ENCODE peak calls at places on chromosomes 7 and 10, in ten cellular contexts. Z, C, E, U, L, P, B, W, M and O are unnamed samples.

GRCh38 chr10:31036209-31036608 is 4.5 kb upstream of the ZNF438 start:
- DNase-seq in U (no peak), M (no peak), L (peak; percentile 55), C (no peak), E (no peak), W (no peak), Z (peak; percentile 52), P (no peak), B (no peak), O (no peak)

GRCh38 chr7:143205560-143206293 is 16.1 kb upstream of the TAS2R40 start:
- DNase-seq in U (no peak), L (no peak), Z (no peak), E (peak; percentile 24), P (no peak), M (no peak), B (no peak), W (peak; percentile 60), C (no peak), O (no peak)

GRCh38 chr10:15346440-15347141 is 24.5 kb downstream of the FAM171A1 start:
- DNase-seq in E (no peak), M (no peak), U (no peak), L (peak; percentile 55), P (no peak), C (no peak), B (no peak), Z (no peak), W (no peak), O (no peak)

GRCh38 chr7:117715784-117716445 is 157.3 kb downstream of the CTTNBP2 start:
- DNase-seq in C (peak; percentile 9), B (peak; percentile 16), P (no peak), M (no peak), U (no peak), W (peak; percentile 42), E (peak; percentile 35), L (peak; percentile 75), Z (peak; percentile 64), O (no peak)

GRCh38 chr7:38306914-38307313 is 33.5 kb upstream of the TARP start:
- DNase-seq in B (no peak), U (no peak), W (no peak), C (no peak), L (no peak), P (no peak), M (no peak), Z (no peak), E (no peak), O (no peak)

GRCh38 chr10:73537288-73537687 is 41.5 kb upstream of the PPP3CB start:
- DNase-seq in P (no peak), B (no peak), C (no peak), W (no peak), E (no peak), U (no peak), M (no peak), L (no peak), Z (no peak), O (no peak)

GRCh38 chr10:58970160-58970915 is 206.1 kb upstream of the PHYHIPL start:
- DNase-seq in P (no peak), L (no peak), W (no peak), Z (no peak), B (no peak), E (no peak), C (no peak), M (no peak), U (no peak), O (no peak)

GRCh38 chr7:128740996-128741395 is 1.8 kb downstream of the CALU start:
- DNase-seq in C (no peak), W (no peak), P (no peak), M (no peak), E (no peak), L (no peak), B (no peak), Z (peak; percentile 96), U (no peak), O (no peak)

GRCh38 chr7:5296015-5296621 is 13.4 kb downstream of the SLC29A4 start:
- DNase-seq in E (no peak), P (no peak), B (no peak), W (no peak), L (no peak), Z (no peak), C (no peak), U (no peak), M (no peak), O (no peak)

GRCh38 chr7:4085937-4086691 is 596.0 kb upstream of the FOXK1 start:
- DNase-seq in E (no peak), C (no peak), U (no peak), W (peak; percentile 13), L (no peak), B (no peak), Z (no peak), P (peak; percentile 56), M (no peak), O (no peak)

GRCh38 chr7:127598318-127598717 is 4.8 kb downstream of the FSCN3 start:
- DNase-seq in W (no peak), B (no peak), Z (no peak), C (no peak), L (no peak), P (no peak), E (no peak), U (no peak), M (no peak), O (no peak)

GRCh38 chr10:33600381-33600780 is 265.9 kb upstream of the NRP1 start:
- DNase-seq in U (no peak), Z (no peak), M (no peak), E (no peak), L (peak; percentile 49), C (no peak), B (no peak), W (no peak), P (no peak), O (no peak)

GRCh38 chr7:252981-253380 is 37.0 kb upstream of the FOXL3 start:
- DNase-seq in W (no peak), E (no peak), L (no peak), P (no peak), Z (no peak), U (no peak), C (no peak), M (no peak), B (no peak), O (no peak)

GRCh38 chr10:78721231-78721630 is 347.5 kb upstream of the ZMIZ1 start:
- DNase-seq in M (no peak), E (no peak), B (no peak), W (no peak), P (no peak), C (no peak), Z (no peak), U (no peak), L (peak; percentile 15), O (no peak)

GRCh38 chr10:3872700-3873099 is 87.7 kb upstream of the KLF6 start:
- DNase-seq in U (no peak), C (no peak), E (no peak), M (no peak), P (no peak), Z (no peak), L (no peak), B (no peak), W (no peak), O (no peak)

GRCh38 chr10:89278034-89278535 is 23.8 kb upstream of the IFIT2 start:
- DNase-seq in L (peak; percentile 98), Z (peak; percentile 98), C (peak; percentile 57), P (no peak), W (peak; percentile 50), M (no peak), U (peak; percentile 81), B (no peak), E (no peak), O (no peak)

GRCh38 chr7:84187813-84188212 is 6.8 kb downstream of the SEMA3A start:
- DNase-seq in C (no peak), W (no peak), M (no peak), B (no peak), Z (peak; percentile 83), U (no peak), L (peak; percentile 79), E (no peak), P (no peak), O (no peak)

GRCh38 chr7:36749282-36749960 is 25.1 kb upstream of the AOAH start:
- DNase-seq in B (no peak), M (no peak), L (peak; percentile 10), P (no peak), U (no peak), W (no peak), Z (no peak), C (no peak), E (no peak), O (no peak)

GRCh38 chr10:4662576-4663161 is 163.3 kb upstream of the AKR1E2 start:
- DNase-seq in M (no peak), P (peak; percentile 36), E (no peak), W (no peak), C (no peak), U (no peak), B (no peak), Z (no peak), L (no peak), O (no peak)

GRCh38 chr7:98881561-98882315 is 3.4 kb downstream of the TRRAP start:
- DNase-seq in C (no peak), P (no peak), L (no peak), W (no peak), Z (no peak), E (no peak), B (no peak), M (no peak), U (no peak), O (no peak)

GRCh38 chr10:51031995-51032394 is 42.3 kb upstream of the PRKG1 start:
- DNase-seq in L (no peak), E (no peak), Z (no peak), C (no peak), M (no peak), P (no peak), B (no peak), U (no peak), W (no peak), O (no peak)

GRCh38 chr10:132329565-132330485 is 2.2 kb upstream of the LRRC27 start:
- DNase-seq in L (peak; percentile 36), M (no peak), Z (peak; percentile 65), W (peak; percentile 67), C (peak; percentile 61), P (peak; percentile 80), U (no peak), B (no peak), E (no peak), O (no peak)
- TF ChIP-seq POLR2A in L (no peak), M (no peak), Z (no peak), W (peak; percentile 40), C (no peak), P (no peak), U (no peak), B (no peak), E (no peak), O (no peak)

GRCh38 chr10:102776779-102777417 is 33.1 kb downstream of the WBP1L start:
- DNase-seq in W (peak; percentile 92), U (peak; percentile 88), E (peak; percentile 71), M (no peak), C (peak; percentile 15), L (peak; percentile 98), Z (peak; percentile 92), B (no peak), P (no peak), O (peak; percentile 71)
- TF ChIP-seq POLR2A in W (peak; percentile 66), U (peak; percentile 31), E (peak; percentile 41), M (peak; percentile 33), C (no peak), L (peak; percentile 84), Z (peak; percentile 62), B (no peak), P (no peak), O (no peak)

GRCh38 chr7:81743201-81743600 is 26.6 kb downstream of the HGF start:
- DNase-seq in P (no peak), C (no peak), L (no peak), W (no peak), E (no peak), M (no peak), B (no peak), Z (no peak), U (no peak), O (no peak)
- TF ChIP-seq POLR2A in P (no peak), C (no peak), L (no peak), W (no peak), E (no peak), M (no peak), B (no peak), Z (no peak), U (no peak), O (no peak)

GRCh38 chr10:131901181-131901829 is 497 bp downstream of the PPP2R2D start:
- DNase-seq in Z (peak; percentile 43), W (peak; percentile 55), M (peak; percentile 72), B (peak; percentile 48), U (peak; percentile 26), L (peak; percentile 4), C (no peak), E (peak; percentile 70), P (peak; percentile 95), O (peak; percentile 63)
- TF ChIP-seq POLR2A in Z (peak; percentile 18), W (peak; percentile 37), M (no peak), B (peak; percentile 30), U (no peak), L (no peak), C (no peak), E (peak; percentile 63), P (no peak), O (no peak)